ENCODE peak calls at places on chromosomes 16 and 17, in eight cellular contexts. T is heart left ventricle; D is GM10248; W is COR-L47; P is activated CD4-positive, alpha-beta T cell treated with anti-CD3 and anti-CD28 coated beads, Interleukin-2, amount 10 ng/mL, durations not matched to agents 7 days and 5 days; X is heart right ventricle; F is GM23248; G is NCI-H446. L is an unnamed sample.

GRCh38 chr17:37576281-37576680 is 32.9 kb downstream of the SYNRG start:
- DNase-seq in G (no peak), T (no peak), W (no peak), X (no peak), P (no peak), D (no peak), F (peak; percentile 40), L (no peak)

GRCh38 chr17:47949197-47949759 is 7.9 kb downstream of the PNPO start:
- DNase-seq in F (peak; percentile 84), G (peak; percentile 76), X (peak; percentile 92), T (peak; percentile 94), P (peak; percentile 84), D (peak; percentile 82), W (peak; percentile 82), L (no peak)

GRCh38 chr16:88904676-88905365 is 38.4 kb upstream of the PABPN1L start:
- DNase-seq in G (no peak), F (no peak), T (no peak), W (no peak), D (no peak), P (no peak), X (no peak), L (no peak)

GRCh38 chr16:86836503-86837125 is 258.3 kb downstream of the FOXL1 start:
- DNase-seq in G (no peak), D (no peak), F (peak; percentile 86), T (no peak), P (no peak), W (no peak), X (no peak), L (no peak)

GRCh38 chr16:61432421-61432820 is 603.8 kb downstream of the CDH8 start:
- DNase-seq in W (no peak), G (no peak), T (no peak), P (no peak), F (peak; percentile 0), X (no peak), D (no peak), L (no peak)

GRCh38 chr17:600576-601301 is 113.9 kb downstream of the VPS53 start:
- DNase-seq in X (no peak), D (no peak), F (peak; percentile 65), W (no peak), G (peak; percentile 32), P (no peak), T (no peak), L (no peak)

GRCh38 chr16:76389126-76389525 is 111.9 kb downstream of the CNTNAP4 start:
- DNase-seq in G (no peak), W (no peak), P (no peak), X (no peak), D (no peak), F (no peak), T (no peak), L (no peak)

GRCh38 chr16:84709609-84710008 is 9.8 kb downstream of the USP10 start:
- DNase-seq in G (no peak), D (no peak), W (no peak), F (no peak), P (no peak), X (no peak), T (no peak), L (no peak)

GRCh38 chr17:78449983-78450382 is 71.5 kb downstream of the PGS1 start:
- DNase-seq in D (no peak), T (no peak), F (no peak), G (no peak), P (no peak), X (no peak), W (no peak), L (no peak)

GRCh38 chr17:19249681-19250080 is 12.5 kb downstream of the EPN2 start:
- DNase-seq in W (no peak), F (peak; percentile 32), P (no peak), G (no peak), T (peak; percentile 43), D (no peak), X (no peak), L (no peak)

GRCh38 chr17:45310380-45311324 is 6.2 kb downstream of the MAP3K14 start:
- DNase-seq in T (peak; percentile 71), D (no peak), W (peak; percentile 38), P (no peak), F (no peak), G (peak; percentile 46), X (peak; percentile 58), L (no peak)

GRCh38 chr17:15502315-15503112 is 35.1 kb upstream of the CDRT4 start:
- DNase-seq in W (no peak), X (peak; percentile 93), T (peak; percentile 94), P (peak; percentile 72), G (peak; percentile 27), D (peak; percentile 83), F (peak; percentile 97), L (peak; percentile 64)

GRCh38 chr16:4709481-4709880 is 16.1 kb downstream of the NUDT16L1 start:
- DNase-seq in T (no peak), X (no peak), P (no peak), G (no peak), W (no peak), F (peak; percentile 16), D (no peak), L (no peak)

GRCh38 chr16:85211247-85211910 is 99.1 kb upstream of the CIBAR2 start:
- DNase-seq in G (no peak), D (no peak), T (no peak), F (peak; percentile 90), X (peak; percentile 15), W (no peak), P (no peak), L (no peak)